ENCODE peak calls at places on chromosomes 1 and 21, in six cellular contexts. K is A549, F is GM12878, P is endothelial cell of umbilical vein, N is K562, Y is HepG2. J is an unnamed sample.

GRCh38 chr1:33758698-33759097 is 105.2 kb upstream of the HMGB4 start:
- DNase-seq in K (no peak), F (no peak), P (no peak), N (no peak), Y (no peak), J (no peak)

GRCh38 chr1:207649204-207649753 is 4.3 kb downstream of the CR1L start:
- DNase-seq in K (no peak), F (no peak), P (no peak), N (no peak), Y (no peak), J (no peak)

GRCh38 chr1:97338347-97338746 is 582.5 kb downstream of the DPYD start:
- DNase-seq in K (no peak), F (no peak), P (no peak), N (no peak), Y (no peak), J (no peak)

GRCh38 chr1:192100686-192101468 is 57.4 kb upstream of the RGS18 start:
- DNase-seq in K (no peak), F (no peak), P (peak), N (no peak), Y (no peak), J (no peak)

GRCh38 chr1:11918779-11919519 is 7.3 kb downstream of the KIAA2013 start:
- DNase-seq in K (peak), F (no peak), P (no peak), N (no peak), Y (no peak), J (no peak)

GRCh38 chr1:98794196-98794886 is 132.8 kb downstream of the SNX7 start:
- DNase-seq in K (peak), F (peak), P (peak), N (peak), Y (peak), J (peak)

GRCh38 chr1:234970731-234971476 is 157.7 kb downstream of the TOMM20 start:
- DNase-seq in K (no peak), F (no peak), P (peak), N (no peak), Y (peak), J (peak)

GRCh38 chr1:17564458-17565393 is 25.2 kb downstream of the ARHGEF10L start:
- DNase-seq in K (no peak), F (no peak), P (no peak), N (no peak), Y (peak), J (no peak)

GRCh38 chr1:42311138-42311537 is 23.9 kb downstream of the FOXJ3 start:
- DNase-seq in K (no peak), F (no peak), P (no peak), N (no peak), Y (no peak), J (no peak)

GRCh38 chr1:17755120-17755519 is at the start of gene ACTL8:
- DNase-seq in K (peak), F (no peak), P (no peak), N (peak), Y (no peak), J (peak)

GRCh38 chr1:224637510-224637909 is 21.4 kb downstream of the CNIH3 start:
- DNase-seq in K (peak), F (no peak), P (no peak), N (no peak), Y (no peak), J (no peak)

GRCh38 chr1:90400121-90400520 is 317.0 kb downstream of the BARHL2 start:
- DNase-seq in K (peak), F (no peak), P (no peak), N (no peak), Y (no peak), J (no peak)

GRCh38 chr21:42102516-42102915 is 31.4 kb downstream of the UMODL1 start:
- DNase-seq in K (no peak), F (no peak), P (no peak), N (no peak), Y (no peak), J (no peak)

GRCh38 chr1:53498555-53499142 is 39.5 kb downstream of the DMRTB1 start:
- DNase-seq in K (no peak), F (no peak), P (no peak), N (no peak), Y (no peak), J (peak)

GRCh38 chr1:217004776-217005436 is 281.7 kb upstream of the ESRRG start:
- DNase-seq in K (no peak), F (no peak), P (no peak), N (no peak), Y (no peak), J (no peak)

GRCh38 chr1:12448746-12449177 is 169.2 kb downstream of the DHRS3 start:
- DNase-seq in K (no peak), F (no peak), P (no peak), N (peak), Y (no peak), J (no peak)

GRCh38 chr1:230208619-230209261 is 141.7 kb downstream of the GALNT2 start:
- DNase-seq in K (no peak), F (no peak), P (no peak), N (no peak), Y (no peak), J (no peak)

GRCh38 chr1:27755865-27756264 is 17.2 kb upstream of the STX12 start:
- DNase-seq in K (no peak), F (no peak), P (no peak), N (no peak), Y (no peak), J (no peak)

GRCh38 chr1:209576798-209577197 is 6.7 kb upstream of the CAMK1G start:
- DNase-seq in K (peak), F (peak), P (peak), N (peak), Y (peak), J (peak)

GRCh38 chr1:155000725-155001437 is 1.7 kb upstream of the ZBTB7B start:
- DNase-seq in K (peak), F (peak), P (peak), N (peak), Y (peak), J (peak)

GRCh38 chr1:154272217-154272998 is at the start of gene HAX1:
- DNase-seq in K (peak), F (peak), P (peak), N (peak), Y (peak), J (peak)

GRCh38 chr1:182235952-182236650 is 155.5 kb downstream of the GLUL start:
- DNase-seq in K (no peak), F (no peak), P (no peak), N (peak), Y (no peak), J (peak)

GRCh38 chr1:192887426-192887825 is 78.6 kb downstream of the RGS2 start:
- DNase-seq in K (no peak), F (no peak), P (no peak), N (no peak), Y (no peak), J (no peak)

GRCh38 chr1:159196543-159196942 is 8.1 kb upstream of the ACKR1 start:
- DNase-seq in K (peak), F (no peak), P (no peak), N (no peak), Y (no peak), J (no peak)

GRCh38 chr1:210624722-210625121 is 296.0 kb downstream of the HHAT start:
- DNase-seq in K (no peak), F (no peak), P (no peak), N (no peak), Y (no peak), J (no peak)

GRCh38 chr1:183218981-183219621 is 33.0 kb downstream of the LAMC2 start:
- DNase-seq in K (no peak), F (no peak), P (peak), N (no peak), Y (no peak), J (peak)

GRCh38 chr1:35364732-35365131 is 96.2 kb downstream of the ZMYM4 start:
- DNase-seq in K (no peak), F (peak), P (no peak), N (no peak), Y (no peak), J (no peak)

GRCh38 chr1:155254714-155255242 is 505 bp downstream of the ENTREP3 start:
- DNase-seq in K (no peak), F (no peak), P (peak), N (no peak), Y (no peak), J (no peak)

GRCh38 chr1:180909005-180909414 is 3.7 kb upstream of the KIAA1614 start:
- DNase-seq in K (no peak), F (peak), P (no peak), N (no peak), Y (no peak), J (no peak)

GRCh38 chr1:209375681-209376360 is 207.7 kb upstream of the CAMK1G start:
- DNase-seq in K (no peak), F (no peak), P (no peak), N (no peak), Y (no peak), J (no peak)

GRCh38 chr21:43900690-43901089 is 35.7 kb downstream of the AGPAT3 start:
- DNase-seq in K (no peak), F (no peak), P (no peak), N (no peak), Y (no peak), J (no peak)

GRCh38 chr21:35254006-35254751 is 205.1 kb upstream of the RUNX1 start:
- DNase-seq in K (no peak), F (no peak), P (no peak), N (no peak), Y (no peak), J (peak)

GRCh38 chr1:168116327-168116799 is 20.4 kb downstream of the GPR161 start:
- DNase-seq in K (no peak), F (no peak), P (no peak), N (no peak), Y (no peak), J (no peak)

GRCh38 chr21:45458281-45459170 is 53.6 kb downstream of the COL18A1 start:
- DNase-seq in K (no peak), F (no peak), P (no peak), N (no peak), Y (no peak), J (no peak)

GRCh38 chr1:234246638-234247116 is 126.6 kb upstream of the COA6 start:
- DNase-seq in K (no peak), F (peak), P (no peak), N (no peak), Y (no peak), J (no peak)

DNA sequence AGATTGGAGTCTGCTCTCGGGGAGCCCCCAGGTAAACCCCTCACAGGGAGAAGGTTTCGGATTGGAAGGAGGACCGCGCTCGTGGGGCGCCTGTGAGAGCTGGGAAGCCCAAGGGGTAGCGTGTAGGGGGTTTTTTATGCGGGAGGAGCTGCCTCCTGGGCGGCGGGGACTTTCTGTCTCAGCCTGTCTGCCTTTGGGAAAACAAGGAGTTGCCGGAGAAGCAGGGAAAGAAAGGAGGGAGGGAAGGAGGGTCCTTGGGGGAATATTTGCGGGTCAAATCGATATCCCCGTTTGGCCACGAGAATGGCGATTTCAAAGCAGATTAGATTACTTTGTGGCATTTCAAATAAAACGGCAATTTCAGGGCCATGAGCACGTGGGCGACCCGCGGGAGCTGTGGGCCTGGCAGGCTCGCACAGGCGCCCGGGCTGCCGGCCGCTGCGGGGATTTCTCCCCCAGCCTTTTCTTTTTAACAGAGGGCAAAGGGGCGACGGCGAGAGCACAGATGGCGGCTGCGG is 9.7 kb downstream of the SIM2 start:
- DNase-seq in K (no peak), F (no peak), P (no peak), N (no peak), Y (no peak), J (no peak)
- H3K4me3 ChIP-seq in K (no peak), F (no peak), P (no peak), N (no peak), Y (no peak), J (no peak)

DNA sequence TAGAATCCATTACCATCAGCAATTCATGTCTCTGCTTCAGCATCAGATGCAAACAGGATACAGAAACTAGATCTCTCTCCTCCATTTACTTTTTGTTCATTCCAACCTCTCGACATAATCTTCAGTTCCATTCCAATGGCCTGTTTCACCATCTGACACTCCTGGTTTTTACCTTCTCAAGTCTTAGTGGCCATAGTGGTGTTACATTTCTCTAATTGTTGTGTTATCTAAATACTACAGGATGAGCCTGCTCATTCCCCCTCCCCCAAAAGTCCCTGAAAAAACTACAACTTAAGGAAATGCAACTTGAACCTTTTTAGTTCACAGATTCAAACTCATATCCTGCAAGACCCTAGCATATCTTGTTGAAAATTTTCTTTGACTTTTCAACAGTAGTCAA is 4.0 kb downstream of the NRIP1 start:
- DNase-seq in K (no peak), F (no peak), P (no peak), N (peak), Y (no peak), J (no peak)
- TF ChIP-seq MYC in K (no peak), F (no peak), P (no peak), N (no peak), Y (no peak), J (no peak)

GRCh38 chr1:58848818-58849411 is 65.1 kb upstream of the JUN start:
- DNase-seq in K (peak), F (no peak), P (peak), N (peak), Y (peak), J (peak)
- TF ChIP-seq CTCF in K (no peak), F (no peak), P (peak), N (no peak), Y (no peak), J (no peak)

DNA sequence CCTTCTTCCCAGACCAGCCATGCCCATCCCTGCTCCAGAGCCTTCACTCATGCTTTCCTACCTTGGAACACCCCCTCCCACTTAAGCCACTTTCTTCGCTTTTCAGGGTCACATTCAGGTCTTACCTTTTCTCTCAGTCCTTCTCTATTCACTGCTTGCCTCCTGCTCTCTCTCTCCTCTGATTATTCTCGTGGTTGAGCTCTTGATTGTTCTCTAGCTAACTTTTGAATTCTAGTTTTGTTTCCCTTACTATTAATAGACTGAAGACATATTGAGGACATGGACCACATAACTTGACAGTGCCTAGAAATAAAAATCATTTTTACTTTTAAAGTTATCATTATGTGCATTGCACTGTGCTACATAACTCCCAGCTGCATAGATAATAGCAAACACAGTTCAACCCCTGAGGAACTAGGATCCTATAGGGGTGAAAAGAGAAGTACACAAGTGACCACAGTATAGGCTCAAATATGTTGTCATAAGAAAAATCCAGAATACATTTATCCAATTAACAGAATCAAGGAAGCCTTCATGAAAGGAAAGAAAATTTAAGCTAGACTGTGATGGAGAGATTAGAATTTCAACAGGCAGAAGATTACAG is 21.5 kb downstream of the INSL5 start:
- DNase-seq in K (no peak), F (no peak), P (no peak), N (no peak), Y (no peak), J (no peak)
- H3K4me3 ChIP-seq in K (no peak), F (no peak), P (no peak), N (no peak), Y (no peak), J (no peak)

DNA sequence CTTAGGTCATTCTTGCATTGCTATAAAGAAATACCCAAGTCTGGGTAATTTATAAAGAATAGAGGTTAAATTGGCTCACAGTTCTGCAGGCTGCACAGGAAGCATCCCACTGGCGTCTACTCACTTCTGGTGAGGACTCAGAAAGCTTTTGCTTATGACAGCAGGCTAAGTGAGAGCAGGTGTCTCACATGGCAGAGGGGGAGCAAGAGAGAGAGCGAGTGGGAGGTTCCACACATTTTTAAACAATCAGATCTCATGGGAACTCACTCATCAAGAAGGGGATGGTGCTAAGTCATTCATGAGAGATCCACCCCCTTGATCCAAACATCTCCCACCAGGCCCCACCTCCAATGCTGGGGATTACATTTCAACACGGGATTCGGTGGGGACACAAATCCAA is 13.6 kb upstream of the RGS4 start:
- DNase-seq in K (no peak), F (no peak), P (no peak), N (no peak), Y (no peak), J (peak)
- TF ChIP-seq MYC in K (no peak), F (no peak), P (no peak), N (no peak), Y (no peak), J (no peak)

GRCh38 chr1:226187019-226187322 is 430 bp upstream of the ACBD3 start:
- DNase-seq in K (no peak), F (no peak), P (no peak), N (no peak), Y (no peak), J (no peak)

GRCh38 chr1:226181996-226182714 is 4.4 kb downstream of the ACBD3 start:
- DNase-seq in K (peak), F (no peak), P (peak), N (peak), Y (peak), J (peak)

GRCh38 chr1:226187380-226187779 is 839 bp upstream of the ACBD3 start:
- DNase-seq in K (no peak), F (no peak), P (no peak), N (no peak), Y (no peak), J (no peak)

GRCh38 chr1:226185153-226186036 is 1.1 kb downstream of the ACBD3 start:
- DNase-seq in K (no peak), F (no peak), P (peak), N (no peak), Y (no peak), J (peak)

GRCh38 chr1:226186124-226187018 is at the start of gene ACBD3:
- DNase-seq in K (peak), F (peak), P (peak), N (peak), Y (peak), J (peak)
- TF ChIP-seq CTCF in K (no peak), F (no peak), P (no peak), N (no peak), Y (peak), J (no peak)